ENCODE peak calls at places on chromosomes 13 and 19, in five cellular contexts. One of them, this sample, is unnamed.

GRCh38 chr13:97386832-97387486 is 47.0 kb upstream of the RAP2A start:
- ATAC-seq in memory B cell: no peak
- ATAC-seq in upper lobe of right lung: peak; percentile 78
- ATAC-seq in activated T-helper 17 cell treated with anti-CD3 and anti-CD28 coated beads, Interleukin-2, amount 50 U/mL, for 72 hours: no peak
- ATAC-seq in T-helper 17 cell: no peak
- ATAC-seq in this sample: no peak

GRCh38 chr13:110306340-110306959 is 507 bp downstream of the COL4A1 start:
- ATAC-seq in memory B cell: no peak
- ATAC-seq in upper lobe of right lung: no peak
- ATAC-seq in activated T-helper 17 cell treated with anti-CD3 and anti-CD28 coated beads, Interleukin-2, amount 50 U/mL, for 72 hours: no peak
- ATAC-seq in T-helper 17 cell: no peak
- ATAC-seq in this sample: no peak

GRCh38 chr13:43580280-43580679 is 206.5 kb downstream of the ENOX1 start:
- ATAC-seq in memory B cell: no peak
- ATAC-seq in upper lobe of right lung: no peak
- ATAC-seq in activated T-helper 17 cell treated with anti-CD3 and anti-CD28 coated beads, Interleukin-2, amount 50 U/mL, for 72 hours: no peak
- ATAC-seq in T-helper 17 cell: no peak
- ATAC-seq in this sample: no peak

GRCh38 chr19:3543150-3544053 is 4.4 kb downstream of the TEKTIP1 start:
- ATAC-seq in memory B cell: no peak
- ATAC-seq in upper lobe of right lung: no peak
- ATAC-seq in activated T-helper 17 cell treated with anti-CD3 and anti-CD28 coated beads, Interleukin-2, amount 50 U/mL, for 72 hours: no peak
- ATAC-seq in T-helper 17 cell: no peak
- ATAC-seq in this sample: peak; percentile 4

GRCh38 chr19:10333758-10334339 is 520 bp upstream of the RAVER1 start:
- ATAC-seq in memory B cell: no peak
- ATAC-seq in upper lobe of right lung: no peak
- ATAC-seq in activated T-helper 17 cell treated with anti-CD3 and anti-CD28 coated beads, Interleukin-2, amount 50 U/mL, for 72 hours: peak; percentile 9
- ATAC-seq in T-helper 17 cell: peak; percentile 1
- ATAC-seq in this sample: peak; percentile 11

GRCh38 chr13:111346281-111346680 is 25.8 kb downstream of the TEX29 start:
- ATAC-seq in memory B cell: no peak
- ATAC-seq in upper lobe of right lung: no peak
- ATAC-seq in activated T-helper 17 cell treated with anti-CD3 and anti-CD28 coated beads, Interleukin-2, amount 50 U/mL, for 72 hours: no peak
- ATAC-seq in T-helper 17 cell: no peak
- ATAC-seq in this sample: peak; percentile 20

GRCh38 chr19:16252459-16253205 is 54.9 kb downstream of the AP1M1 start:
- ATAC-seq in memory B cell: peak; percentile 85
- ATAC-seq in upper lobe of right lung: peak; percentile 59
- ATAC-seq in activated T-helper 17 cell treated with anti-CD3 and anti-CD28 coated beads, Interleukin-2, amount 50 U/mL, for 72 hours: no peak
- ATAC-seq in T-helper 17 cell: no peak
- ATAC-seq in this sample: no peak

GRCh38 chr19:5124111-5124855 is 155.4 kb downstream of the KDM4B start:
- ATAC-seq in memory B cell: no peak
- ATAC-seq in upper lobe of right lung: no peak
- ATAC-seq in activated T-helper 17 cell treated with anti-CD3 and anti-CD28 coated beads, Interleukin-2, amount 50 U/mL, for 72 hours: no peak
- ATAC-seq in T-helper 17 cell: no peak
- ATAC-seq in this sample: no peak

GRCh38 chr13:45132384-45133064 is 12.2 kb downstream of the GTF2F2 start:
- ATAC-seq in memory B cell: peak; percentile 92
- ATAC-seq in upper lobe of right lung: peak; percentile 84
- ATAC-seq in activated T-helper 17 cell treated with anti-CD3 and anti-CD28 coated beads, Interleukin-2, amount 50 U/mL, for 72 hours: no peak
- ATAC-seq in T-helper 17 cell: no peak
- ATAC-seq in this sample: peak; percentile 23

GRCh38 chr13:30376426-30377311 is 45.6 kb upstream of the UBE2L5 start:
- ATAC-seq in memory B cell: peak; percentile 69
- ATAC-seq in upper lobe of right lung: peak; percentile 92
- ATAC-seq in activated T-helper 17 cell treated with anti-CD3 and anti-CD28 coated beads, Interleukin-2, amount 50 U/mL, for 72 hours: peak; percentile 80
- ATAC-seq in T-helper 17 cell: peak; percentile 73
- ATAC-seq in this sample: peak; percentile 43

GRCh38 chr13:44296856-44297255 is 76.8 kb upstream of the SERP2 start:
- ATAC-seq in memory B cell: no peak
- ATAC-seq in upper lobe of right lung: no peak
- ATAC-seq in activated T-helper 17 cell treated with anti-CD3 and anti-CD28 coated beads, Interleukin-2, amount 50 U/mL, for 72 hours: no peak
- ATAC-seq in T-helper 17 cell: no peak
- ATAC-seq in this sample: no peak

This sample was measured in esophagus mucosa.